ENCODE peak calls at places on chromosomes 5 and 9, in six cellular contexts. X is colonic mucosa, H is ovary, K is Karpas-422, T is endothelial cell, C is osteocyte. U is an unnamed sample.
A peak's percentile ranks its signal among the peaks of the same experiment; 100 is the strongest.

GRCh38 chr5:95842955-95843544 is 20.5 kb upstream of the GLRX start:
- DNase-seq in K (peak; percentile 71), H (no peak), T (peak; percentile 44), X (peak; percentile 56), C (peak; percentile 46), U (no peak)

GRCh38 chr9:79568337-79569084 is 3.3 kb upstream of the TLE4 start:
- DNase-seq in C (no peak), H (no peak), X (no peak), T (no peak), K (peak; percentile 80), U (no peak)

GRCh38 chr9:71446499-71447411 is 321.6 kb downstream of the CEMIP2 start:
- DNase-seq in K (no peak), X (peak; percentile 45), C (peak; percentile 89), H (peak; percentile 19), T (peak; percentile 84), U (peak; percentile 87)

GRCh38 chr5:133865113-133865512 is 103.3 kb downstream of the C5orf15 start:
- DNase-seq in X (no peak), C (no peak), K (no peak), H (no peak), T (no peak), U (no peak)

GRCh38 chr5:143051244-143052058 is 281.3 kb downstream of the ARHGAP26 start:
- DNase-seq in T (no peak), H (no peak), C (no peak), X (no peak), K (peak; percentile 96), U (no peak)

GRCh38 chr5:128965011-128965637 is at the start of gene SLC27A6:
- DNase-seq in H (peak; percentile 46), C (no peak), K (no peak), T (peak; percentile 45), X (peak; percentile 17), U (peak; percentile 76)

GRCh38 chr5:77957-78804 is 13.8 kb upstream of the PLEKHG4B start:
- DNase-seq in C (peak; percentile 80), K (peak; percentile 86), X (no peak), T (peak; percentile 45), H (no peak), U (no peak)

GRCh38 chr9:21965401-21965951 is 28.7 kb downstream of the CDKN2A start:
- DNase-seq in H (no peak), T (peak; percentile 81), C (no peak), K (peak; percentile 31), X (peak; percentile 64), U (peak; percentile 71)

GRCh38 chr5:93654676-93655075 is 71.7 kb downstream of the NR2F1 start:
- DNase-seq in K (no peak), C (no peak), H (no peak), X (no peak), T (no peak), U (no peak)

GRCh38 chr5:146291421-146292074 is 47.1 kb upstream of the POU4F3 start:
- DNase-seq in T (peak; percentile 21), K (peak; percentile 80), H (no peak), X (no peak), C (no peak), U (peak; percentile 14)

GRCh38 chr5:131387236-131387635 is 123.4 kb downstream of the CDC42SE2 start:
- DNase-seq in H (no peak), K (no peak), C (no peak), T (no peak), X (no peak), U (no peak)

GRCh38 chr5:15691536-15691935 is 191.6 kb downstream of the FBXL7 start:
- DNase-seq in T (no peak), H (no peak), X (no peak), K (no peak), C (no peak), U (no peak)

GRCh38 chr9:135468866-135469521 is 10.6 kb upstream of the PPP1R26 start:
- DNase-seq in X (no peak), C (no peak), H (no peak), T (no peak), K (no peak), U (no peak)

GRCh38 chr5:34459908-34460307 is 196.2 kb upstream of the RAI14 start:
- DNase-seq in C (no peak), T (no peak), K (no peak), X (no peak), H (no peak), U (no peak)

GRCh38 chr5:172778223-172778814 is 7.3 kb upstream of the DUSP1 start:
- DNase-seq in X (peak; percentile 79), H (peak; percentile 42), K (no peak), C (no peak), T (no peak), U (no peak)

GRCh38 chr9:73260506-73260905 is 108.8 kb downstream of the ANXA1 start:
- DNase-seq in K (no peak), H (no peak), T (no peak), C (no peak), X (no peak), U (no peak)

GRCh38 chr9:88373018-88373417 is 15.2 kb upstream of the SPIN1 start:
- DNase-seq in H (no peak), K (no peak), C (no peak), T (no peak), X (no peak), U (no peak)

GRCh38 chr9:133437753-133438531 is 15.8 kb downstream of the ADAMTS13 start:
- DNase-seq in T (no peak), X (no peak), C (no peak), H (no peak), K (peak; percentile 78), U (no peak)

GRCh38 chr9:93010056-93010455 is 48.4 kb upstream of the SUSD3 start:
- DNase-seq in X (peak; percentile 14), C (no peak), H (no peak), T (no peak), K (no peak), U (no peak)

GRCh38 chr5:157253547-157253946 is 12.4 kb upstream of the CYFIP2 start:
- DNase-seq in T (peak; percentile 62), X (peak; percentile 59), C (no peak), H (no peak), K (peak; percentile 85), U (peak; percentile 67)

GRCh38 chr9:88272986-88273385 is 115.3 kb upstream of the SPIN1 start:
- DNase-seq in H (no peak), X (no peak), K (no peak), C (no peak), T (no peak), U (no peak)

GRCh38 chr5:17252543-17252942 is 35.1 kb downstream of the BASP1 start:
- DNase-seq in H (no peak), K (no peak), C (no peak), T (no peak), X (no peak), U (no peak)

GRCh38 chr5:26482817-26483375 is 555.5 kb downstream of the CDH9 start:
- DNase-seq in K (peak; percentile 81), X (no peak), H (no peak), C (no peak), T (peak; percentile 52), U (peak; percentile 38)

GRCh38 chr5:61817472-61818326 is 485.6 kb downstream of the ZSWIM6 start:
- DNase-seq in T (peak; percentile 52), C (no peak), X (peak; percentile 31), K (no peak), H (peak; percentile 53), U (peak; percentile 46)

GRCh38 chr9:114288233-114289051 is 34.5 kb upstream of the ORM1 start:
- DNase-seq in K (no peak), T (no peak), C (peak; percentile 86), X (no peak), H (peak; percentile 22), U (peak; percentile 41)

GRCh38 chr5:131523500-131524185 is 111.4 kb downstream of the RAPGEF6 start:
- DNase-seq in T (no peak), H (no peak), K (no peak), C (no peak), X (no peak), U (no peak)

GRCh38 chr5:95760291-95761191 is 29.4 kb downstream of the RHOBTB3 start:
- DNase-seq in T (no peak), K (peak; percentile 44), C (no peak), H (no peak), X (no peak), U (no peak)

GRCh38 chr5:72441094-72441723 is 66.0 kb downstream of the ZNF366 start:
- DNase-seq in T (no peak), C (no peak), K (no peak), X (no peak), H (no peak), U (no peak)

GRCh38 chr5:113172231-113172826 is 195.7 kb downstream of the DCP2 start:
- DNase-seq in C (peak; percentile 1), K (peak; percentile 60), T (no peak), X (no peak), H (no peak), U (no peak)

GRCh38 chr9:117232266-117232665 is 182.6 kb downstream of the ASTN2 start:
- DNase-seq in X (no peak), K (no peak), H (no peak), C (no peak), T (no peak), U (no peak)

U was measured in nephron progenitor cell.